ENCODE peak calls at places on chromosomes 2 and 18, in eight cellular contexts. One of them, this sample, is unnamed. For H3K27me3, the result is how much of the 10 kb centered on the place peaks cover.

GRCh38 chr18:35682282-35682867 is 100.8 kb downstream of the GALNT1 start:
- DNase-seq in HL-60: no peak
- DNase-seq in upper lobe of right lung: no peak
- DNase-seq in cardiac muscle cell: no peak
- DNase-seq in CD8-positive, alpha-beta T cell: no peak
- DNase-seq in fibroblast of lung: peak
- DNase-seq in hepatocyte: no peak
- DNase-seq in HepG2: no peak
- DNase-seq in this sample: no peak

GRCh38 chr2:115412501-115412900 is 970.1 kb downstream of the DPP10 start:
- DNase-seq in CD8-positive, alpha-beta T cell: no peak
- DNase-seq in upper lobe of right lung: no peak
- DNase-seq in fibroblast of lung: peak
- DNase-seq in HepG2: no peak
- DNase-seq in HL-60: no peak
- DNase-seq in hepatocyte: no peak
- DNase-seq in cardiac muscle cell: no peak
- DNase-seq in this sample: no peak

GRCh38 chr2:48048725-48049124 is 142.4 kb upstream of the FBXO11 start:
- DNase-seq in hepatocyte: no peak
- DNase-seq in upper lobe of right lung: no peak
- DNase-seq in HepG2: no peak
- DNase-seq in CD8-positive, alpha-beta T cell: no peak
- DNase-seq in fibroblast of lung: no peak
- DNase-seq in cardiac muscle cell: no peak
- DNase-seq in HL-60: no peak
- DNase-seq in this sample: no peak

GRCh38 chr2:24040511-24040910 is 6.7 kb downstream of the WDCP start:
- DNase-seq in upper lobe of right lung: no peak
- DNase-seq in HL-60: no peak
- DNase-seq in HepG2: no peak
- DNase-seq in hepatocyte: no peak
- DNase-seq in CD8-positive, alpha-beta T cell: no peak
- DNase-seq in cardiac muscle cell: no peak
- DNase-seq in fibroblast of lung: no peak
- DNase-seq in this sample: no peak

GRCh38 chr2:100612388-100613000 is 49.7 kb downstream of the PDCL3 start:
- DNase-seq in upper lobe of right lung: peak
- DNase-seq in cardiac muscle cell: no peak
- DNase-seq in fibroblast of lung: no peak
- DNase-seq in HepG2: no peak
- DNase-seq in CD8-positive, alpha-beta T cell: no peak
- DNase-seq in hepatocyte: no peak
- DNase-seq in HL-60: no peak
- DNase-seq in this sample: no peak

GRCh38 chr2:22301251-22301650 is 1083.7 kb upstream of the KLHL29 start:
- DNase-seq in HL-60: no peak
- DNase-seq in HepG2: no peak
- DNase-seq in hepatocyte: no peak
- DNase-seq in upper lobe of right lung: no peak
- DNase-seq in cardiac muscle cell: no peak
- DNase-seq in fibroblast of lung: no peak
- DNase-seq in CD8-positive, alpha-beta T cell: no peak
- DNase-seq in this sample: no peak

GRCh38 chr2:203840816-203841215 is 26.8 kb upstream of the CTLA4 start:
- DNase-seq in hepatocyte: no peak
- DNase-seq in HL-60: no peak
- DNase-seq in upper lobe of right lung: no peak
- DNase-seq in HepG2: no peak
- DNase-seq in CD8-positive, alpha-beta T cell: no peak
- DNase-seq in cardiac muscle cell: no peak
- DNase-seq in fibroblast of lung: no peak
- DNase-seq in this sample: no peak

GRCh38 chr2:3608373-3609278 is 13.7 kb downstream of the COLEC11 start:
- DNase-seq in CD8-positive, alpha-beta T cell: no peak
- DNase-seq in HepG2: no peak
- DNase-seq in upper lobe of right lung: peak
- DNase-seq in fibroblast of lung: no peak
- DNase-seq in hepatocyte: no peak
- DNase-seq in cardiac muscle cell: no peak
- DNase-seq in HL-60: no peak
- DNase-seq in this sample: no peak

GRCh38 chr2:10863837-10864236 is 47.9 kb upstream of the KCNF1 start:
- DNase-seq in HL-60: peak
- DNase-seq in CD8-positive, alpha-beta T cell: no peak
- DNase-seq in cardiac muscle cell: no peak
- DNase-seq in HepG2: no peak
- DNase-seq in upper lobe of right lung: no peak
- DNase-seq in hepatocyte: no peak
- DNase-seq in fibroblast of lung: peak
- DNase-seq in this sample: no peak

GRCh38 chr2:158128168-158128973 is 26.7 kb downstream of the UPP2 start:
- DNase-seq in CD8-positive, alpha-beta T cell: no peak
- DNase-seq in hepatocyte: peak
- DNase-seq in HL-60: no peak
- DNase-seq in HepG2: peak
- DNase-seq in cardiac muscle cell: no peak
- DNase-seq in fibroblast of lung: no peak
- DNase-seq in upper lobe of right lung: no peak
- DNase-seq in this sample: no peak

GRCh38 chr2:40721595-40721994 is 269.7 kb upstream of the SLC8A1 start:
- DNase-seq in fibroblast of lung: peak
- DNase-seq in cardiac muscle cell: no peak
- DNase-seq in CD8-positive, alpha-beta T cell: no peak
- DNase-seq in upper lobe of right lung: no peak
- DNase-seq in HepG2: no peak
- DNase-seq in hepatocyte: no peak
- DNase-seq in HL-60: no peak
- DNase-seq in this sample: no peak

GRCh38 chr2:168079236-168079635 is 168.2 kb downstream of the STK39 start:
- DNase-seq in HL-60: no peak
- DNase-seq in CD8-positive, alpha-beta T cell: no peak
- DNase-seq in hepatocyte: no peak
- DNase-seq in HepG2: no peak
- DNase-seq in upper lobe of right lung: no peak
- DNase-seq in fibroblast of lung: no peak
- DNase-seq in cardiac muscle cell: no peak
- DNase-seq in this sample: no peak

GRCh38 chr2:174844295-174844708 is 80.0 kb upstream of the CHRNA1 start:
- DNase-seq in upper lobe of right lung: no peak
- DNase-seq in fibroblast of lung: no peak
- DNase-seq in cardiac muscle cell: no peak
- DNase-seq in hepatocyte: no peak
- DNase-seq in CD8-positive, alpha-beta T cell: no peak
- DNase-seq in HL-60: no peak
- DNase-seq in HepG2: no peak
- DNase-seq in this sample: no peak

GRCh38 chr2:124272442-124272841 is 247.4 kb downstream of the CNTNAP5 start:
- DNase-seq in HL-60: no peak
- DNase-seq in upper lobe of right lung: no peak
- DNase-seq in cardiac muscle cell: no peak
- DNase-seq in fibroblast of lung: no peak
- DNase-seq in HepG2: no peak
- DNase-seq in CD8-positive, alpha-beta T cell: no peak
- DNase-seq in hepatocyte: no peak
- DNase-seq in this sample: no peak

GRCh38 chr2:151085101-151085640 is 176.5 kb downstream of the RBM43 start:
- DNase-seq in upper lobe of right lung: no peak
- DNase-seq in hepatocyte: no peak
- DNase-seq in cardiac muscle cell: no peak
- DNase-seq in fibroblast of lung: no peak
- DNase-seq in HL-60: no peak
- DNase-seq in HepG2: no peak
- DNase-seq in CD8-positive, alpha-beta T cell: no peak
- DNase-seq in this sample: no peak

GRCh38 chr2:88738271-88738670 is 46.8 kb downstream of the RPIA start:
- DNase-seq in HepG2: no peak
- DNase-seq in cardiac muscle cell: no peak
- DNase-seq in CD8-positive, alpha-beta T cell: no peak
- DNase-seq in fibroblast of lung: peak
- DNase-seq in HL-60: no peak
- DNase-seq in upper lobe of right lung: no peak
- DNase-seq in hepatocyte: no peak
- DNase-seq in this sample: no peak

GRCh38 chr2:53202063-53202462 is 565.5 kb upstream of the CHAC2 start:
- DNase-seq in cardiac muscle cell: peak
- DNase-seq in CD8-positive, alpha-beta T cell: no peak
- DNase-seq in upper lobe of right lung: no peak
- DNase-seq in hepatocyte: peak
- DNase-seq in HepG2: peak
- DNase-seq in fibroblast of lung: peak
- DNase-seq in HL-60: no peak
- DNase-seq in this sample: peak

DNA sequence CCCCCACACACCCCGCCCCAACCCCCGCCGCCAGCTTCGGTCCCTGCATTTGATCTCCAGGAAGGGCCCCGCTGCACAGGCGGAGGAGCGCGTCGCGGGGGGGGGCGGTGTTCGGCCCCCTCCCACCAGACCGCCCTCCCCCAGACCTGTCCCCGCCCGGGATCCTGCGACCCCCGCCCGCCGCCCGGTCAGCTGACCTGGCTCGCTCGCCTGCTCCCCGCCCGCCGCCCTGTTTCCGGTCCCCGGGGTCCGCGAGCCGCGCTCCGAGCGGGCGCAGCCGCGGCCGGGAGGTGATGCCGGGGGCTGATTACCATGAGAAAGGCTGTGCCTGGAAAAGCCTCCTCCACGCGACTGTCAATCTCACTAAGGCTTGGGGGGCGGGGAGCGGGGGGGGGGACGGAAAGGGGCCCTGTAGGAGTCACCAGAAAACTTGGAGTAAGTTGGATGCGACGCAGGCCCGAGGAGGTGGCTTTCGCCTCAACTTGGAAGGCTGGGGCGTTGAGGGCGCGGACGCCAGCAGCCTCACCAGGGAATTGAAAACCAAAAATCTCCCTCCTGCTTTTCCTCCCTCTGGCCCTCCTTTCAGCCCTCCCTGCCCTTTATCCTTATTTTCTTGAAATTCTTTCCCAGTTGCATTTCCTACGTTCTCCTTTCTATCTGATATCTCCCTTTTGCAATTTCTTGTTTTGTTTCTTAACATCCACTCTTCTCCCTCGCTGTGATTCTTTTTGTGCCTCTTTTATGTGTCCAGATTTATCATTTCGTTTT is 4.5 kb upstream of the ZEB2 start:
- DNase-seq in HepG2: no peak
- DNase-seq in fibroblast of lung: peak
- DNase-seq in HL-60: no peak
- DNase-seq in upper lobe of right lung: peak
- DNase-seq in cardiac muscle cell: peak
- DNase-seq in hepatocyte: peak
- DNase-seq in CD8-positive, alpha-beta T cell: no peak
- DNase-seq in this sample: no peak
- H3K27ac ChIP-seq in HepG2: no peak
- H3K27ac ChIP-seq in fibroblast of lung: peak
- H3K27ac ChIP-seq in HL-60: no peak
- H3K27ac ChIP-seq in upper lobe of right lung: peak
- H3K27ac ChIP-seq in cardiac muscle cell: peak
- H3K27ac ChIP-seq in hepatocyte: peak
- H3K27ac ChIP-seq in CD8-positive, alpha-beta T cell: no peak
- H3K27ac ChIP-seq in this sample: no peak

DNA sequence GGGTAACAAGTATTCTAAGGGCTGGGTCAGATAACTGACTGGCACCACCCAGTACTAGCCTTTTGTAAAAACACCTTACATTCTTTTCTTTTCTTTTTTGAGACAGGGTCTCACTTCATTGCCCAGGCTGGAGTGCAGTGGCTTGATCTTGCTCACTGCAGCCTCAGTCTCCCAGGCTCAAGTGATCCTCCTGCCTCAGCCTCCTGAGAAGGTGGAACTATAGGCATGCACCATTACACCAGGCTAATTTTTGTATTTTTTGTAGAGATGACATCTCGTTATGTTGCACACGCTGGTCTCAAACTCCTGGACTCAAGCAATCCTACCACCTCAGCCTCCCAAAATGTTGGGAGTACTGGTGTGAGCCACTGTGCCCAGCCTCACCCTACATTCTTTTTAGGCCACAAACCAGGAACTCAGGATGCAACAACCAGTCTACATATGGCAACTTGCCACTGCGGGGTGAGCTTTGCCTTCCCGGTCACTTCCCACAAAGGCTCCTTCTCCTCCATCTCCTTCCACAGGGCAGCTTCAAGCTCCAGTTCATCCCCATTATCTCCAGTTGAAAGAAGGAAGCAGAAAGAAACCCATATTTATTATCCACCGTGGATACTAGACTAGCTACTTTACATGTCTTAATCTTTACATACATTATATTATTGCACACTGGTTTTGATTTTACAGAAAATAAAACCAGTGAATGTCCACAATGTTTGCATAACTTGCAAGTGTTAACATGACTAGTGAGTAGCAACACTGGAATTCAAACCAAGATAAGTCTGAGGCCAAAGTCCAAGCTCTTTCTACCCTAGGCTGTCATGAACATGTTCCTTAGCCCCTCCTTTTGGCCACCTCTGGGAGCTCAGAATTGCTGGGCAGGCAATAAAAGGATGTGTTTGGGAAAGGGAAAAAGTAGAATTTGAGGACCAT is 23.7 kb upstream of the AP1S3 start:
- DNase-seq in hepatocyte: peak
- DNase-seq in HepG2: peak
- DNase-seq in CD8-positive, alpha-beta T cell: no peak
- DNase-seq in cardiac muscle cell: no peak
- DNase-seq in upper lobe of right lung: no peak
- DNase-seq in fibroblast of lung: peak
- DNase-seq in HL-60: no peak
- DNase-seq in this sample: no peak
- TF ChIP-seq CTCF in hepatocyte: no peak
- TF ChIP-seq CTCF in HepG2: peak
- TF ChIP-seq CTCF in CD8-positive, alpha-beta T cell: no peak
- TF ChIP-seq CTCF in cardiac muscle cell: peak
- TF ChIP-seq CTCF in upper lobe of right lung: no peak
- TF ChIP-seq CTCF in fibroblast of lung: peak
- TF ChIP-seq CTCF in HL-60: no peak
- TF ChIP-seq CTCF in this sample: no peak

GRCh38 chr18:26022585-26022984 is 67.8 kb downstream of the SS18 start:
- DNase-seq in CD8-positive, alpha-beta T cell: no peak
- DNase-seq in hepatocyte: no peak
- DNase-seq in upper lobe of right lung: no peak
- DNase-seq in cardiac muscle cell: no peak
- DNase-seq in HepG2: no peak
- DNase-seq in HL-60: no peak
- DNase-seq in fibroblast of lung: no peak
- DNase-seq in this sample: no peak
- H3K27me3 ChIP-seq in CD8-positive, alpha-beta T cell: under half
- H3K27me3 ChIP-seq in hepatocyte: under half
- H3K27me3 ChIP-seq in upper lobe of right lung: under half
- H3K27me3 ChIP-seq in cardiac muscle cell: under half
- H3K27me3 ChIP-seq in HepG2: under half
- H3K27me3 ChIP-seq in HL-60: under half
- H3K27me3 ChIP-seq in fibroblast of lung: under half
- H3K27me3 ChIP-seq in this sample: under half

GRCh38 chr2:177738461-177739234 is 333.9 kb downstream of the PDE11A start:
- DNase-seq in fibroblast of lung: no peak
- DNase-seq in HL-60: no peak
- DNase-seq in cardiac muscle cell: no peak
- DNase-seq in CD8-positive, alpha-beta T cell: no peak
- DNase-seq in upper lobe of right lung: no peak
- DNase-seq in HepG2: no peak
- DNase-seq in hepatocyte: no peak
- DNase-seq in this sample: no peak
- H3K27ac ChIP-seq in fibroblast of lung: no peak
- H3K27ac ChIP-seq in HL-60: no peak
- H3K27ac ChIP-seq in cardiac muscle cell: no peak
- H3K27ac ChIP-seq in CD8-positive, alpha-beta T cell: no peak
- H3K27ac ChIP-seq in upper lobe of right lung: no peak
- H3K27ac ChIP-seq in HepG2: no peak
- H3K27ac ChIP-seq in hepatocyte: no peak
- H3K27ac ChIP-seq in this sample: no peak

GRCh38 chr2:45840481-45840880 is 189.0 kb downstream of the PRKCE start:
- DNase-seq in hepatocyte: no peak
- DNase-seq in CD8-positive, alpha-beta T cell: no peak
- DNase-seq in HepG2: no peak
- DNase-seq in fibroblast of lung: no peak
- DNase-seq in HL-60: no peak
- DNase-seq in upper lobe of right lung: no peak
- DNase-seq in cardiac muscle cell: no peak
- DNase-seq in this sample: no peak
- TF ChIP-seq CTCF in hepatocyte: no peak
- TF ChIP-seq CTCF in CD8-positive, alpha-beta T cell: no peak
- TF ChIP-seq CTCF in HepG2: no peak
- TF ChIP-seq CTCF in fibroblast of lung: no peak
- TF ChIP-seq CTCF in HL-60: no peak
- TF ChIP-seq CTCF in upper lobe of right lung: no peak
- TF ChIP-seq CTCF in cardiac muscle cell: no peak
- TF ChIP-seq CTCF in this sample: no peak